ENCODE peak calls at places on chromosomes 7 and 10, in four cellular contexts. One of them, this sample, is unnamed.

GRCh38 chr7:101133621-101134398 is 6.9 kb downstream of the SERPINE1 start:
- DNase-seq in sigmoid colon: no peak
- DNase-seq in IMR-90: peak; percentile 70
- DNase-seq in A549: no peak
- DNase-seq in this sample: no peak

GRCh38 chr10:96863922-96864543 is 31.9 kb downstream of the LCOR start:
- DNase-seq in sigmoid colon: no peak
- DNase-seq in IMR-90: peak; percentile 40
- DNase-seq in A549: peak; percentile 74
- DNase-seq in this sample: peak; percentile 42

GRCh38 chr10:15742831-15743230 is 23.1 kb upstream of the ITGA8 start:
- DNase-seq in sigmoid colon: no peak
- DNase-seq in A549: no peak
- DNase-seq in IMR-90: no peak
- DNase-seq in this sample: no peak

GRCh38 chr7:26490631-26491624 is 199.3 kb downstream of the SNX10 start:
- DNase-seq in IMR-90: no peak
- DNase-seq in A549: no peak
- DNase-seq in sigmoid colon: no peak
- DNase-seq in this sample: no peak

GRCh38 chr10:93977442-93977841 is 16.3 kb upstream of the PLCE1 start:
- DNase-seq in A549: no peak
- DNase-seq in IMR-90: no peak
- DNase-seq in sigmoid colon: no peak
- DNase-seq in this sample: no peak

GRCh38 chr10:18368681-18369080 is 228.5 kb downstream of the CACNB2 start:
- DNase-seq in IMR-90: peak; percentile 77
- DNase-seq in A549: no peak
- DNase-seq in sigmoid colon: no peak
- DNase-seq in this sample: no peak

GRCh38 chr10:56604624-56605023 is 243.6 kb upstream of the ZWINT start:
- DNase-seq in sigmoid colon: no peak
- DNase-seq in A549: no peak
- DNase-seq in IMR-90: no peak
- DNase-seq in this sample: no peak

GRCh38 chr10:13559124-13559700 is 27.6 kb upstream of the PRPF18 start:
- DNase-seq in A549: no peak
- DNase-seq in IMR-90: peak; percentile 8
- DNase-seq in sigmoid colon: no peak
- DNase-seq in this sample: no peak

GRCh38 chr10:47040041-47040491 is 128.8 kb downstream of the PTPN20 start:
- DNase-seq in IMR-90: no peak
- DNase-seq in sigmoid colon: peak; percentile 60
- DNase-seq in A549: no peak
- DNase-seq in this sample: no peak

GRCh38 chr7:80224416-80224815 is 89.8 kb downstream of the GNAI1 start:
- DNase-seq in IMR-90: no peak
- DNase-seq in sigmoid colon: no peak
- DNase-seq in A549: no peak
- DNase-seq in this sample: no peak

GRCh38 chr7:93883078-93883916 is 7.3 kb downstream of the TFPI2 start:
- DNase-seq in A549: no peak
- DNase-seq in IMR-90: no peak
- DNase-seq in sigmoid colon: no peak
- DNase-seq in this sample: no peak

GRCh38 chr10:120963587-120964220 is 112.5 kb downstream of the WDR11 start:
- DNase-seq in A549: no peak
- DNase-seq in IMR-90: no peak
- DNase-seq in sigmoid colon: no peak
- DNase-seq in this sample: no peak

GRCh38 chr10:77872151-77872946 is 54.2 kb downstream of the DLG5 start:
- DNase-seq in IMR-90: peak; percentile 31
- DNase-seq in sigmoid colon: peak; percentile 94
- DNase-seq in A549: no peak
- DNase-seq in this sample: no peak

GRCh38 chr10:52956861-52957260 is 184.3 kb upstream of the MBL2 start:
- DNase-seq in IMR-90: no peak
- DNase-seq in sigmoid colon: no peak
- DNase-seq in A549: no peak
- DNase-seq in this sample: no peak

DNA sequence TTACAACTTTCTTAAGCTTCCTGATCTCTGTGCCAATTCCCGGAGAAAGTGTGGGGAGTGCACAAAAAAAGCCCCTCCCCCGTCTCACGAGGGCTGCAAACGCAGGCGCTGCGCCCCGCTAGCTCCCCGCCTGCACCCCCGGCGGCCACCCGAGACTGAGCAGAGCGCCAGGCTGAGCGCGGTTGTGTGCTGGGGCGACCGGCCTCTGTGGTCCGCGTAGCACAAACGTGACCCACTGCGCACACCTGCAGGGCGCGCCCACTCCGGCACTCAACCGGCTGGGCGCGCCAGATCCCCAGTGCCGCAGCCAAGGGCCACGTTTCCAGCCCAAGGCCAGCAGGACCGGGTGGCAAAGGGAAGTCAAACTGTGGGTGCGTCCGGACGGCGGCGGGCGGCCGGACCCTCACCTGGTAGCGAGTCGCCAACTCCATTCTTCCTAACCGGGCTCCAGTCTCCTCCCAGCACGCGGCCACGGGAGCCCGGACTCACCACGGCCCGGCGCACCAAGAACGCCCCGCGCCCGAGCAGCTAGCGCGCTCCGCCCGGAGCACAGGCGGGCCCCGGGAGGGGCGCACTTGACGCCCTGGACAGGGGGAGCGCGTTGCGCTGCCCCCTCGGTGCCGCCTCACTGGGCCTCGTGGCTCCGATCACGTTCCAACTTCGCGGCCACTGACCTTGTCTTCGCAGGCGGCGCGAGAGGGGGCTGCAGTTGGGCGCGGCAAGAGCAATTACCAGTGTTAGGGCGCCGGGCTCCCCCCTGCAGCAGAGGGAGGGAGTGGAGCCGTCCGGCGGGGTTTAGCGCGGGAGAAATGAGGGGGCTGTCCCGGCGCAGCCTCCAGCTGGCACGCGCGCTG is at the start of gene CDCA7L:
- DNase-seq in IMR-90: peak; percentile 63
- DNase-seq in sigmoid colon: peak; percentile 87
- DNase-seq in A549: peak; percentile 81
- DNase-seq in this sample: peak; percentile 92
- TF ChIP-seq POLR2A in IMR-90: peak; percentile 59
- TF ChIP-seq POLR2A in sigmoid colon: peak; percentile 25
- TF ChIP-seq POLR2A in A549: peak; percentile 48
- TF ChIP-seq POLR2A in this sample: peak; percentile 96

DNA sequence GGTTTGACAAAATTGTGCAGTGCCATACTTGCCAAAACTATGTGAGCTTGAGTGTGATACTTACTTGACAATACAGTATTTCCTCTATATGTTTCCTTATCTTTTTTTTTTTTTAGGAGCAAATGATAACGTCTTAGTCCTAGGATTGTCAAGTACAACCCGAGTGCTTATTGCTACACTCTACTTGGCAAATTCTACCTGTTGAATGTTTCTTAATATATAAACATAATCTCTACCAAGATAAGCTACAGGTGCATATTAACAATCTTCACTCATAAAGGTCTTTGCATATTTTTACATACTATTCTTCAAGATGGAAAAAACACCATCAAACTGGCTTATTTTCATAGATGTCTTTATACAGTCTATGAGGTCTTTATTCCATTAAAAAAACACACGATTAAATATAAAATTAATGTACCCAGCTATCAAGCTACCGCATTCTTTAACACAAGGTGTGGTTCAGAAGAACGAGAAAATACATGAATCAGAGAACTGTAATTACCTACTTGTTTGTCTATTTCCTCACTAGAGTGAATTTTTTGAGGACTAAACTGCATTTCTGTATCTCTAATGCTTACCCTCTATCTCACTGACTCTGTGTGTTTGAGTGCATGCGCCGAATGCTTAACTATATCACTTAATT is 76.1 kb upstream of the PDSS1 start:
- DNase-seq in IMR-90: no peak
- DNase-seq in sigmoid colon: no peak
- DNase-seq in A549: no peak
- DNase-seq in this sample: no peak
- TF ChIP-seq POLR2A in IMR-90: no peak
- TF ChIP-seq POLR2A in sigmoid colon: no peak
- TF ChIP-seq POLR2A in A549: no peak
- TF ChIP-seq POLR2A in this sample: no peak

GRCh38 chr7:121279060-121279620 is 49.7 kb upstream of the WNT16 start:
- DNase-seq in sigmoid colon: no peak
- DNase-seq in A549: no peak
- DNase-seq in IMR-90: no peak
- DNase-seq in this sample: no peak
- TF ChIP-seq POLR2A in sigmoid colon: no peak
- TF ChIP-seq POLR2A in A549: no peak
- TF ChIP-seq POLR2A in IMR-90: no peak
- TF ChIP-seq POLR2A in this sample: no peak

GRCh38 chr7:103388469-103389140 is 41.2 kb downstream of the PSMC2 start:
- DNase-seq in A549: no peak
- DNase-seq in IMR-90: no peak
- DNase-seq in sigmoid colon: no peak
- DNase-seq in this sample: no peak
- TF ChIP-seq POLR2A in A549: no peak
- TF ChIP-seq POLR2A in IMR-90: no peak
- TF ChIP-seq POLR2A in sigmoid colon: no peak
- TF ChIP-seq POLR2A in this sample: no peak

DNA sequence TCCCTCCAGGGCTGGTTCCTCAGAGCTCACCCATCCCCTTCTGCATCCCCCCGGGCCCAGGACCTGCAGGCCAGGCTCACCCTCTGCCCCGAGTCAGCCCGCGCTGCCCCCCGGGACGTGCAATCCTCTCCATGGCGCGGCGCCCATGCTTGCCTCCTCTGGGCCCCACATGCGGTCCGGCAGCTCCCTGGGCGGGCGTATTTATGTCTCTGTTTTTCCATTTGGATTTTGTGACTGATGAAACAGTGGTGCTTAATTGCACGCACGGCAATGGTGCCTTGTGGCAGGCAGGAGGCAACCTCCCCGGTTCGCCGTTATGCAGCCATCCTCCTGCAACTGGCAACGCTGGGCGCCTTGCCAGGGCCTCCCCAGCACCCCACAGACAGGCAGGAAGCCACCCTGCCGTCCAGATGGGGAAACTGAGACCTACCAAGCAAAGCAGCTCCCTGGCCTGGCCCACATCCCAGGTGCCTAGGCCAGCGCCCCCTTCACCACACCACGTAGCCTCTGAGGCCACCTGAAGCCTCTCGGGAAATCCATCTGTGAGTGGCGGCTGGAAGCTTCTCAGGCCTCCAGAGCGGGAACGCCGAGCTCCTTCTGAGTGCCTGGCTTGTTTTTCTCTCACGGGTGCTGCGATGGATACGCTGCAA is 58.5 kb downstream of the UNCX start:
- DNase-seq in sigmoid colon: no peak
- DNase-seq in A549: no peak
- DNase-seq in IMR-90: no peak
- DNase-seq in this sample: no peak
- TF ChIP-seq POLR2A in sigmoid colon: no peak
- TF ChIP-seq POLR2A in A549: no peak
- TF ChIP-seq POLR2A in IMR-90: no peak
- TF ChIP-seq POLR2A in this sample: no peak